ENCODE peak calls at places on chromosome 22, in seven cellular contexts. U is neural progenitor cell; K is CD4-positive, alpha-beta memory T cell; F is PC-3; O is mucosa of descending colon; X is endodermal cell; H is IMR-90. I is an unnamed sample. For H3K4me1, the result is how much of the 10 kb centered on the place peaks cover.

GRCh38 chr22:27405672-27406388 is 395.7 kb downstream of the MN1 start:
- DNase-seq in U (peak), H (peak), X (peak), O (no peak), F (peak), K (no peak), I (peak)

GRCh38 chr22:20221421-20222340 is 46.4 kb downstream of the RTN4R start:
- DNase-seq in O (no peak), H (no peak), X (no peak), F (no peak), K (no peak), U (no peak), I (no peak)

GRCh38 chr22:37898441-37899181 is 7.5 kb upstream of the MICALL1 start:
- DNase-seq in K (no peak), F (no peak), U (no peak), X (peak), H (no peak), O (no peak), I (no peak)

GRCh38 chr22:41642711-41643110 is 21.6 kb downstream of the XRCC6 start:
- DNase-seq in K (no peak), X (no peak), U (no peak), F (peak), H (peak), O (no peak), I (no peak)

GRCh38 chr22:37401861-37402506 is 25.3 kb downstream of the ELFN2 start:
- DNase-seq in K (no peak), F (no peak), X (no peak), H (no peak), O (no peak), U (no peak), I (no peak)

GRCh38 chr22:42328130-42328821 is 57.8 kb upstream of the TCF20 start:
- DNase-seq in K (no peak), F (no peak), U (no peak), O (no peak), H (no peak), X (no peak), I (no peak)

GRCh38 chr22:38455530-38456271 is 702 bp upstream of the KCNJ4 start:
- DNase-seq in O (no peak), U (peak), X (peak), K (no peak), H (peak), F (no peak), I (peak)

GRCh38 chr22:31998784-31999435 is 44.2 kb upstream of the SLC5A1 start:
- DNase-seq in O (no peak), K (no peak), H (no peak), U (no peak), F (no peak), X (no peak), I (no peak)

GRCh38 chr22:24155597-24156145 is 25.6 kb upstream of the SUSD2 start:
- DNase-seq in O (peak), F (peak), K (peak), U (peak), X (peak), H (peak), I (peak)

GRCh38 chr22:30943368-30943767 is 25.2 kb downstream of the MORC2 start:
- DNase-seq in X (no peak), F (no peak), U (no peak), K (peak), H (no peak), O (no peak), I (no peak)

GRCh38 chr22:17981497-17981896 is 42.9 kb downstream of the MICAL3 start:
- DNase-seq in K (no peak), U (no peak), H (no peak), X (no peak), F (no peak), O (no peak), I (no peak)
- H3K4me1 ChIP-seq in K (under half), U (under half), H (under half), X (under half), F (under half), O (under half), I (under half)

GRCh38 chr22:40411506-40411861 is 41.1 kb downstream of the SGSM3 start:
- DNase-seq in H (no peak), U (no peak), X (no peak), O (no peak), K (no peak), F (no peak), I (no peak)
- H3K4me3 ChIP-seq in H (no peak), U (no peak), X (no peak), O (no peak), K (no peak), F (no peak), I (no peak)

GRCh38 chr22:36374603-36375024 is 13.2 kb downstream of the MYH9 start:
- DNase-seq in U (no peak), O (peak), X (peak), K (no peak), H (peak), F (peak), I (no peak)
- H3K4me1 ChIP-seq in U (under half), O (half or more), X (under half), K (half or more), H (half or more), F (half or more), I (under half)

GRCh38 chr22:21573750-21574494 is 6.4 kb downstream of the UBE2L3 start:
- DNase-seq in U (no peak), O (no peak), F (no peak), X (no peak), K (no peak), H (no peak), I (no peak)

GRCh38 chr22:21570398-21570797 is 2.9 kb downstream of the UBE2L3 start:
- DNase-seq in U (no peak), K (no peak), H (no peak), O (no peak), X (no peak), F (no peak), I (no peak)

GRCh38 chr22:21573293-21573734 is 5.8 kb downstream of the UBE2L3 start:
- DNase-seq in X (no peak), U (no peak), K (no peak), F (no peak), O (no peak), H (no peak), I (no peak)

GRCh38 chr22:21569459-21570161 is 2.1 kb downstream of the UBE2L3 start:
- DNase-seq in K (no peak), H (no peak), F (no peak), O (no peak), X (no peak), U (peak), I (peak)

DNA sequence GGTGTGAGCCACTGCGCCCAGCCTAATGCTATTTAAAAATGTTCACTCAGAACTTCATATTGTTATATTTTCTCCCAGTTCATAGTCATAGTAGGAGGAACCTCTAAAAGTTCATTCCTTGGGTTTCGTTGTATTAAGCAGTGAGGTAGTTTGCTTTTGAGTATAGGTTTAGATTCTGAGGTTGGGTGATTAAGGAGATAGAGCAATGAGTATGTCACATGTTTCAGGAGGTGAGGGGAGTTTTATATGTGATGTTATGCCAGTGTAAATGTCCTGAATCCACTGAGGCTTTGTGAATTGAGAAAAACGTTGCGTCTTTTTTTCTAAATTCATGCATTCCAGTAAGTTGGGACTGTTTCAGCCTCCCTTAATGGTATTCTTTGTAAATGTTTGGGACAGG is 4.2 kb downstream of the UBE2L3 start:
- DNase-seq in F (no peak), X (no peak), U (no peak), H (no peak), O (no peak), K (no peak), I (no peak)
- H3K4me3 ChIP-seq in F (no peak), X (no peak), U (no peak), H (no peak), O (no peak), K (no peak), I (no peak)

DNA sequence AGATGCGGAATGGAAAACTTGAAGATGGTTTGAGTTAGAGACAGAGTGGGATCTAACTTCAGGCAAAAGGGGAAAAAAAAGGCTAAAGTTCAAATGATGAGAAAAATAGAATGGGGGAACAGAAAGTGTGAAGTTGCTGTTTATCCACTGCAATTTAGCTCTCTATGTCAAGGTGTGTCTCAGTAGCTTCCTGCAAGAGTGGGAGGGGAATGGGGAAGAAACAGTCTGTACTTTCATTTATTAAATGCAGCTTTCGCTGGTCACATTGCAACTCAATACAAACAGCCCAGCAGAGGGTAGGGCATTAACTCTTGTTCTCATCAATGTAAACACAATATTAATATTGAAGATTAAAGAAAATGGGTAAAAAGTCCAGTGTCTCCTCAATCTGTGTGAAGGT is 214.7 kb upstream of the SYN3 start:
- DNase-seq in X (no peak), F (no peak), H (no peak), O (no peak), K (no peak), U (no peak), I (no peak)
- H3K4me1 ChIP-seq in X (under half), F (under half), H (under half), O (under half), K (under half), U (under half), I (under half)

GRCh38 chr22:40634119-40634903 is 2.2 kb downstream of the MRTFA start:
- DNase-seq in H (no peak), K (no peak), O (no peak), X (peak), F (no peak), U (no peak), I (no peak)
- H3K4me3 ChIP-seq in H (no peak), K (no peak), O (no peak), X (peak), F (peak), U (peak), I (no peak)

DNA sequence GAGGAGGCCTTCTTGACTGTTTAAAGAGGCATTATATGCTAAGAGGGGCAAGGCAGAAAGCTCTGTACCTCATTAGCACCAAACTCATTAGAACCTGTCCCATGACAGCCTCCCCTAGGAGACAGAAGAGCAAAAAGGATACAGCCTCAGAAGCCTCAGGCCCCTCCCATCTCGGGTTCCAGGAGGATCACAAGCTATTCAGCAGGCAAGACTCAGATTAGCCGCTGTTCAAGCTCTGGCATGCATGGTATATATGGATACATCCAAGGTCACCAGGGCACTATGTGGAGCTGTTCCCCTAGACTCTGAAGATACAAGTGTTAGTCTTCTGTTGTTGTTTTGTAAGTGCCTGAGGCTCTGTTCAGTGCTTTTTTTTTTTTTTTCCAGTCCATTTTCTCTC is 32.1 kb downstream of the ATXN10 start:
- DNase-seq in H (no peak), U (peak), K (no peak), O (no peak), F (no peak), X (peak), I (no peak)
- H3K4me1 ChIP-seq in H (under half), U (under half), K (under half), O (under half), F (under half), X (under half), I (under half)

DNA sequence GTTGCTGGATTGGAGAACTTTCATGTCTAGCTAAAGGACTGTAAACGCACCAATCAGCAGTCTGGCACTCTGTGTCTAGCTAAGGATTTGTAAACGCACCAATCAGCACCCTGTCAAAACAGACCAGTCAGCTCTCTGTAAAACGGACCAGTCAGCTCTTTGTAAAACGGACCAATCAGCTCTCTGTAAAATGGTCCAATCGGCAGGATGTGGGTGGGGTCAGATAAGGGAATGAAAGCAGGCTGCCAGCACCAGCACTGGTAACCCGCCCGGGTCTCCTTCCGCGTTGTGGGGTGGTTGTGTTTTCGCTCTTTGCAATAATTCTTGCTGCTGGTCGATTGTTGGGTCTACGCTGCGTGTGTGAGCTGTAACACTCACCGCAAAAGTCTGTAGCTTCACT is 11.3 kb downstream of the MYO18B start:
- DNase-seq in H (no peak), K (no peak), U (no peak), O (no peak), X (no peak), F (no peak), I (no peak)
- H3K4me3 ChIP-seq in H (no peak), K (no peak), U (no peak), O (no peak), X (no peak), F (no peak), I (no peak)

GRCh38 chr22:22933807-22934542 is 46.4 kb downstream of the IGLL5 start:
- DNase-seq in K (no peak), O (no peak), X (no peak), F (no peak), H (no peak), U (no peak), I (no peak)
- H3K4me1 ChIP-seq in K (under half), O (under half), X (under half), F (under half), H (under half), U (under half), I (under half)

GRCh38 chr22:22031571-22031970 is 49.0 kb upstream of the TOP3B start:
- DNase-seq in O (no peak), K (no peak), F (no peak), U (no peak), X (no peak), H (no peak), I (no peak)

GRCh38 chr22:22032099-22032905 is 49.7 kb upstream of the TOP3B start:
- DNase-seq in O (no peak), F (no peak), H (no peak), U (no peak), K (no peak), X (no peak), I (no peak)

GRCh38 chr22:22032906-22033802 is 50.6 kb upstream of the TOP3B start:
- DNase-seq in U (no peak), O (no peak), H (no peak), X (no peak), K (no peak), F (no peak), I (no peak)

GRCh38 chr22:22031183-22031560 is 48.6 kb upstream of the TOP3B start:
- DNase-seq in F (no peak), U (no peak), X (no peak), K (no peak), O (no peak), H (no peak), I (no peak)

DNA sequence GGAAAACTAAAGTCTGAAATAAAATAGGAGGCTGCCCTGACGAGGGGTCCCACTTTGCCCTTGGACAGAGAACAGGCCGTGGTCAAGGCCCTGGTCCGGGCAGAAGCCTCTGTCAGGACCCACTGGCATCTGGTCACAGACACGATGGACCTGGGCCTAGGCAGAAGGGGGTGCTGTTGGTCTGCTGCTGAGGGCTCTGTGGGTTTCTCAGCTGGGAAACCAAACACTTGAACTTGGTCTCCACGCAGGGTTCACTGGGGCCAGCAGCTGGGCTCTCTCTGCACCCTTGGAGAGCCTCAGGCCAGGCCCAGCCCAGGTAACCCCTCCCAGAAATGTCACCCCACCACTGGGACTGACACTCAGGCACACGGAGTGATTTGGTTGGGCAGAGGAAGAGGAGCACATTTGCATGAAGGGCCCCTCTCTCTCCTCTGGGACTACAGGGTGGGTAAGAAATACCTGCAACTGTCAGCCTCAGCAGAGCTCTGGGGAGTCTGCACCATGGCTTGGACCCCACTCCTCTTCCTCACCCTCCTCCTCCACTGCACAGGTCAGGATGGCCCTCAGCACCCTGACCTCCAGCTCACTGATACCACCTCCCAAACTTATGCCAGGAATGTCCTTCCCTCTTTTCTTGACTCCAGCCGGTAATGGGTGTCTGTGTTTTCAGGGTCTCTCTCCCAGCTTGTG is 48.1 kb upstream of the TOP3B start:
- DNase-seq in F (no peak), O (peak), K (no peak), U (no peak), X (peak), H (peak), I (peak)
- H3K4me3 ChIP-seq in F (no peak), O (no peak), K (no peak), U (no peak), X (no peak), H (no peak), I (no peak)

I was measured in HAP-1.